ENCODE peak calls at places on chromosome 22, in seven cellular contexts. L, S, M, N, Z, R and J are unnamed samples.

GRCh38 chr22:27224485-27225364 is 567.3 kb downstream of the MIAT start:
- DNase-seq in M (peak), Z (no peak), S (no peak), N (no peak), L (no peak), R (no peak), J (no peak)

GRCh38 chr22:44623771-44624510 is 78.1 kb upstream of the PRR5 start:
- DNase-seq in L (peak), N (peak), M (peak), Z (no peak), R (no peak), S (no peak), J (no peak)

GRCh38 chr22:43142881-43143562 is at the start of gene MCAT:
- DNase-seq in M (peak), L (peak), S (peak), Z (peak), N (peak), R (no peak), J (no peak)

GRCh38 chr22:42484506-42484905 is 35.1 kb downstream of the RRP7A start:
- DNase-seq in L (no peak), M (no peak), S (no peak), N (no peak), Z (no peak), R (no peak), J (no peak)

GRCh38 chr22:25110846-25111578 is 88.6 kb upstream of the CRYBB3 start:
- DNase-seq in N (peak), L (peak), R (peak), Z (peak), M (peak), S (peak), J (peak)

GRCh38 chr22:25797891-25798290 is 55.9 kb downstream of the MYO18B start:
- DNase-seq in N (no peak), M (no peak), Z (no peak), L (no peak), R (no peak), S (no peak), J (no peak)

GRCh38 chr22:19357270-19358105 is 66.0 kb upstream of the CLTCL1 start:
- DNase-seq in R (no peak), M (no peak), Z (no peak), S (no peak), L (no peak), N (no peak), J (no peak)

GRCh38 chr22:32407332-32407731 is 4.7 kb downstream of the RTCB start:
- DNase-seq in M (no peak), R (no peak), L (no peak), S (no peak), Z (no peak), N (no peak), J (no peak)

GRCh38 chr22:39997939-39998726 is 3.4 kb downstream of the FAM83F start:
- DNase-seq in Z (no peak), M (no peak), R (no peak), N (peak), S (no peak), L (peak), J (no peak)

GRCh38 chr22:33844273-33844672 is 76.0 kb downstream of the LARGE1 start:
- DNase-seq in N (no peak), Z (no peak), L (no peak), S (no peak), R (no peak), M (no peak), J (no peak)

GRCh38 chr22:25628494-25628893 is 64.0 kb downstream of the GRK3 start:
- DNase-seq in R (no peak), Z (no peak), S (no peak), N (no peak), M (no peak), L (no peak), J (no peak)

GRCh38 chr22:39177791-39178190 is 25.3 kb upstream of the CBX7 start:
- DNase-seq in M (no peak), N (no peak), R (no peak), Z (no peak), L (no peak), S (no peak), J (no peak)

GRCh38 chr22:27846910-27847309 is 45.4 kb upstream of the MN1 start:
- DNase-seq in M (no peak), Z (no peak), L (no peak), N (no peak), R (no peak), S (no peak), J (no peak)

GRCh38 chr22:30705710-30706651 is 11.3 kb downstream of the OSBP2 start:
- DNase-seq in R (peak), S (peak), L (no peak), M (peak), Z (no peak), N (no peak), J (peak)

GRCh38 chr22:17106161-17106784 is 14.9 kb downstream of the TMEM121B start:
- DNase-seq in L (no peak), N (no peak), M (no peak), R (no peak), Z (no peak), S (peak), J (no peak)

GRCh38 chr22:31342389-31343125 is 3.6 kb downstream of the PATZ1 start:
- DNase-seq in N (no peak), Z (no peak), S (no peak), L (peak), M (no peak), R (no peak), J (no peak)

DNA sequence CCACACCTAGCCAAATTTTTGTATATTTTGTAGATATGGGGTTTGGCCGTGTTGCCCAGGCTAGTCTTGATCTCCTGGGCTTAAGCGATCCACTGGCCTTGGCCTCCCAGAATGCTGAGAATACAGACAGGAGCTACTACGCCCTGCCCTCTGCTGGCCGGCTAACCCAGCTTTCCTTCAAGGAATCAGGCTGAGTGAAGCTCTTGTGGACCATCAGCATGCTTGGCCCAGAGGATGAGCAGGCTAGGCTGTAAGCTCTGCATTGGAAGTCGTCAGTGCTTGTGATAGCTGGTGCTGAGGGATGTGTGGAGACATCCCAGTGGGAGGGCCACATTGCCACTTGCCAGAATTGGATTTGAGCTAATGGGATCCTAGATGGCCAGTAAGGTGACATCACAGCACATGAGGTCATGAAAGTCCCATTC is 60.6 kb downstream of the MED15 start:
- DNase-seq in M (peak), S (no peak), R (peak), L (no peak), N (no peak), Z (no peak), J (no peak)
- TF ChIP-seq CTCF in M (peak), S (no peak), R (peak), L (no peak), N (no peak), Z (no peak), J (peak)

DNA sequence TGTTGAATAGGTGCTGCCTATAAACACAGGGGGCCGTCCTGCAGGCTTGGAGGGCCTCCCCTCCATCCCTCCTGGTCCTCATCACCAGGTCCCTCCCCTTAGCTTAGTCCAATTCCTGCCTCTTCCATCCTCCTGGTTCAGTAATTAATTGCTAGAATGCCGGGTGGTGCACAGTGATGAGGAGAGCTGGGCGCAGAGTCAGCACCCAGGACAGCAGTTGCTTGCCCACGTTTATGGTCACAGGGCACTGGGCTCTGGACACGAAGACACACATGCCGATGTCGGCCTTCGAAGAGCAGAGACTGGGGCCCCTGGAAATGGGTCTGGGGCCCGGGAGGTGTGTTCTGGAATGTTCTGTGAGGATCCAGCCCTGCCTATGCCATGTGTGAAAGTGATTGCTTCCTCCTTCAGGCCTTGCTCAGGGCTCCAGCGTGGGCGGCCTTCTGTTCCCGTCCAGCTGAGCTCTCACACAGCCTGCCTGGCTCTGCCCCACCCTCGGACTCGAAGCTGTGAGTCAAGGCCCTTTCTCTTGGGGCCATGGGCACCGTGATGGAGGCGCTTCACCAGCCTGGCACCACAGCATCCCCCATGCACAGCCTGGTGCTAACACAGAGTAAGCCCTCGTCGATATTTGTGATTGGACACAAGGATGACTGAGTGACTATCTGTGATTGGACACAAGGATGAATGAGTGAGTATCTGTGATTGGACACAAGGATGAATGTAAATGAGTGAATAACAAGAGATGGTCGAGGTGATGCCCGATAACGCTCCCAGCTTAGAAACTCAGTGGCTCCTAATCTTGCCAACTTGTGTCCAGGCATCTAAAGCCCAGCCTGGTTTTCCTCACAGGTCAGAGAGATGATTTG is 884.7 kb downstream of the BRD1 start:
- DNase-seq in N (no peak), L (no peak), M (no peak), Z (no peak), S (no peak), R (no peak), J (no peak)
- TF ChIP-seq CTCF in N (no peak), L (no peak), M (no peak), Z (no peak), S (no peak), R (no peak), J (no peak)

DNA sequence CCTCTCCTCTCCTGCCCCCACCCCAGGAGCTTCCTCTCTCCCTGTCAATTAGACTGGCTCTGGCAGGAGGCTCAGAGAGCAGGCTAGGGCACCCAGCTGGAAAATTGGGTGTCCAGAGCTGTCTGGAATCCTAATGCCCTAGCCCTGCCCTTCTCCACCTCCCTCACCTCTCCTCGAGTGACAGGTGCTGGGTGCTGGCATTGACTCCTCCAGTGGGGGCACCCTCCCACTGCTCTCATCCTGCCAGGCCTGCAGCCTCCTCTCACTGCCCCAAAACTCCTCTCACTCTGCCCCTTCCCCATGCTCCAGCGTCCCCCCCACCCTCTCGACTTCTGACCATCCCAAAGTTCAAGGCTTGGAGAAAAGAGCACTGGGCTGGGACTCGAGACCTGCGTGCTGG is 69.0 kb downstream of the CYTH4 start:
- DNase-seq in N (no peak), Z (no peak), R (no peak), L (no peak), S (no peak), M (no peak), J (no peak)
- TF ChIP-seq CTCF in N (no peak), Z (no peak), R (peak), L (no peak), S (no peak), M (no peak), J (no peak)

GRCh38 chr22:29214232-29214631 is 8.5 kb downstream of the EMID1 start:
- DNase-seq in R (no peak), Z (no peak), N (no peak), S (no peak), L (no peak), M (no peak), J (no peak)

GRCh38 chr22:29213481-29213880 is 7.8 kb downstream of the EMID1 start:
- DNase-seq in N (no peak), Z (no peak), R (no peak), M (no peak), L (peak), S (no peak), J (no peak)

GRCh38 chr22:29215012-29215860 is 9.5 kb downstream of the EMID1 start:
- DNase-seq in Z (no peak), L (no peak), R (no peak), N (no peak), M (no peak), S (no peak), J (no peak)

GRCh38 chr22:29211066-29211841 is 5.6 kb downstream of the EMID1 start:
- DNase-seq in M (no peak), Z (no peak), L (no peak), S (no peak), N (no peak), R (no peak), J (no peak)

DNA sequence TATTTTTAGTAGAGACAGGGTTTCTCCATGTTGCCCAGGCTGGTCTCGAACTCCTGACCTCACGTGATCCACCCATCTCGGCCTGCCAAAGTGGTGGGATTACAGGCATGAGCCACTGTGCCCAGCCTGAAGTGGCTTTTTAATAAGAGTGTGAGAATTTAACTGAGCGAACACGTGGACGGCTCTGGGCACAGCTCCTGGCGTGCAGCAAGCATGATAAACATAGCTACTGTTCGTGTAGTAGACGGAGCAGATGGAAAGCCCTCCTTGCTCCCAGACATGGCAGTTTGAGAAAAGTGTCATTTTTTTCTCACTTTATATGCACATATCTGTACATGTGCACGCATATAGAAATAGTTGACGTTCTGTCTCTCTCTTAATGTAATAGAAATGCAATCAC is 7.0 kb downstream of the EMID1 start:
- DNase-seq in N (no peak), L (no peak), S (no peak), Z (no peak), M (no peak), R (no peak), J (no peak)
- TF ChIP-seq CTCF in N (no peak), L (no peak), S (no peak), Z (no peak), M (no peak), R (no peak), J (no peak)

DNA sequence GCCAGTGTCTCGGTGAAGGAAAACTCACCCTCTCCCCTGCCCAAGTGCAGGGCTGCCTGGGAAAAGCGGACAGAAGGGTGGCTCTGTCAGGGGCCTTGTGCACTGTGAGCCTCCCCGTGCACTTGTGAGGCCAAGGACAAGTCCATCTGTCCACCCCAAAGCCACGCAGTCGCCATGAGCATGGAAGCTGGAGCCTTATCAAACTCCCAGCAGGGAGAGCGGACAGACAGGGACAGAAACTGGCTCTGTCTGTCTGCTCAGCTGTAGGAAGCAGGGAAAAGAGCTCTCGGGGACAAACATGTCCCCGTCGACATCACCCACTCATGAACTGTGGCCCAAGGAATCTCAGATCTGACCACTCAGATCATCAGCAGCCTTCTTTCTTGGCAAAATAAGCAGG is 1385.4 kb downstream of the TBC1D22A start:
- DNase-seq in Z (no peak), R (no peak), S (no peak), N (no peak), M (no peak), L (no peak), J (no peak)
- TF ChIP-seq CTCF in Z (no peak), R (no peak), S (no peak), N (no peak), M (no peak), L (no peak), J (no peak)

DNA sequence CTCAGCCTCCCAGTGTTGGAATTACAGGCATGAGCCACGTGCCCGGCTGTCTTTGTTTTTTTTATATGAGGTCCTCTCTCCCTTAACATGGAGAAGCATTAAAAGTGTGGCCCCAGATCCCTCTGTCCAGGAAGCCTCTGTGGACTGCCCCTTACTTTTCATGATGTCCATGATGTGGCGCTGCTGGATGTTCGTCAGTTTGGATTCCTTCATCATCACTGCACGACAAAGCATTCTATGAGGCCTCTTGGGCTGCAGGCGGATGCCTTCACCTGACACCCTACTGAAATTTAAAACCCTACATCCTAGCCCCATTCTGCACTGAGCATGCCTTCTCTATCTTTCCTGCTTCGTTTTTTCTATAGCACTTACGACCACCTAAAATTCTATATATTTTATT is 2.1 kb downstream of the C22orf23 start:
- DNase-seq in L (no peak), S (no peak), Z (no peak), N (no peak), R (no peak), M (no peak), J (no peak)
- TF ChIP-seq CTCF in L (no peak), S (no peak), Z (no peak), N (no peak), R (no peak), M (peak), J (no peak)

GRCh38 chr22:23548501-23549197 is 31.4 kb downstream of the IGLL1 start:
- DNase-seq in M (no peak), R (no peak), L (no peak), Z (no peak), N (no peak), S (no peak), J (no peak)

GRCh38 chr22:23551385-23551784 is 28.7 kb downstream of the IGLL1 start:
- DNase-seq in L (no peak), S (no peak), N (no peak), M (no peak), Z (no peak), R (no peak), J (no peak)

GRCh38 chr22:23550049-23550650 is 29.9 kb downstream of the IGLL1 start:
- DNase-seq in M (no peak), N (no peak), L (no peak), Z (no peak), S (no peak), R (no peak), J (no peak)

GRCh38 chr22:23549198-23549595 is 30.9 kb downstream of the IGLL1 start:
- DNase-seq in N (no peak), Z (no peak), R (no peak), L (no peak), M (no peak), S (no peak), J (no peak)

GRCh38 chr22:23547818-23548500 is 32.1 kb downstream of the IGLL1 start:
- DNase-seq in S (no peak), R (no peak), Z (no peak), N (no peak), M (no peak), L (no peak), J (no peak)
- TF ChIP-seq CTCF in S (no peak), R (no peak), Z (no peak), N (no peak), M (no peak), L (no peak), J (no peak)

DNA sequence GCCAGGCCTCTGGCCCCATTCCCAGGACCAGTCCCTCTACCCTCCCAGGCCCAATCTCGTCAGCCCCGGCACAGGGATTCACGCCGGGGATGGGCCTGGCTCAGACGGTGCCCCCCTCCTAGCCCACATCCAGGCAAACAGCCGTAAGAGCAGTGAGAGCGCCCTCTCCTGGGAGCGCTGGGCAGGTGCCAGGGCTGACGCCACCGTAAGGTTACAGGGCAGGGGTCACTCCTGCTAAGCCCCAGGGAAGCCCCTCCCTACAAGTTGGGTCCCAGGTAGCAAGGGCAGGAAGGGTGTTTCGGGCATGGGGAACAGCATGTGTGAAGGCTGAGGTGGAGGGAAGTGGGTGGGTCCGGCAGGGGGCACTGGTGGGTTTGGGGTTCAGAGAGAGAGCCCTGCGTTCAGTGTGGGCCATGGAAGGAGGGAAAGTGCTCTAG is 19.2 kb upstream of the PPARA start:
- DNase-seq in M (no peak), L (no peak), R (no peak), S (no peak), Z (no peak), N (no peak), J (no peak)
- TF ChIP-seq CTCF in M (peak), L (peak), R (peak), S (no peak), Z (no peak), N (no peak), J (peak)